ENCODE peak calls at places on chromosomes 2 and 18, in seven cellular contexts. One of them, this sample, is unnamed.

GRCh38 chr2:43075906-43076585 is 150.4 kb downstream of the ZFP36L2 start:
- DNase-seq in astrocyte of the spinal cord: peak
- DNase-seq in BJ: no peak
- DNase-seq in testis: no peak
- DNase-seq in GM10248: no peak
- DNase-seq in CD8-positive, alpha-beta T cell: no peak
- DNase-seq in body of pancreas: no peak
- DNase-seq in this sample: no peak

GRCh38 chr2:39359453-39360038 is 77.5 kb downstream of the MAP4K3 start:
- DNase-seq in astrocyte of the spinal cord: no peak
- DNase-seq in testis: no peak
- DNase-seq in BJ: no peak
- DNase-seq in GM10248: no peak
- DNase-seq in body of pancreas: no peak
- DNase-seq in CD8-positive, alpha-beta T cell: no peak
- DNase-seq in this sample: no peak

GRCh38 chr18:41504316-41504715 is 450.7 kb upstream of the PIK3C3 start:
- DNase-seq in GM10248: no peak
- DNase-seq in testis: no peak
- DNase-seq in body of pancreas: no peak
- DNase-seq in CD8-positive, alpha-beta T cell: no peak
- DNase-seq in BJ: peak
- DNase-seq in astrocyte of the spinal cord: no peak
- DNase-seq in this sample: no peak

GRCh38 chr2:118709786-118710185 is 137.7 kb downstream of the EN1 start:
- DNase-seq in CD8-positive, alpha-beta T cell: no peak
- DNase-seq in GM10248: no peak
- DNase-seq in body of pancreas: peak
- DNase-seq in testis: no peak
- DNase-seq in BJ: no peak
- DNase-seq in astrocyte of the spinal cord: no peak
- DNase-seq in this sample: no peak

GRCh38 chr2:226673314-226673723 is 126.3 kb downstream of the IRS1 start:
- DNase-seq in testis: no peak
- DNase-seq in BJ: no peak
- DNase-seq in GM10248: no peak
- DNase-seq in body of pancreas: peak
- DNase-seq in astrocyte of the spinal cord: peak
- DNase-seq in CD8-positive, alpha-beta T cell: no peak
- DNase-seq in this sample: no peak

GRCh38 chr2:65220432-65221131 is 7.0 kb upstream of the ACTR2 start:
- DNase-seq in body of pancreas: no peak
- DNase-seq in testis: no peak
- DNase-seq in CD8-positive, alpha-beta T cell: no peak
- DNase-seq in GM10248: no peak
- DNase-seq in BJ: no peak
- DNase-seq in astrocyte of the spinal cord: no peak
- DNase-seq in this sample: no peak

GRCh38 chr2:205086689-205087088 is 541.4 kb downstream of the PARD3B start:
- DNase-seq in astrocyte of the spinal cord: no peak
- DNase-seq in testis: no peak
- DNase-seq in CD8-positive, alpha-beta T cell: no peak
- DNase-seq in BJ: peak
- DNase-seq in body of pancreas: no peak
- DNase-seq in GM10248: no peak
- DNase-seq in this sample: no peak

GRCh38 chr2:140257692-140258300 is 1477.6 kb upstream of the NXPH2 start:
- DNase-seq in GM10248: no peak
- DNase-seq in body of pancreas: peak
- DNase-seq in astrocyte of the spinal cord: no peak
- DNase-seq in BJ: no peak
- DNase-seq in CD8-positive, alpha-beta T cell: no peak
- DNase-seq in testis: no peak
- DNase-seq in this sample: no peak

GRCh38 chr2:3535794-3536681 is 16.7 kb upstream of the ADI1 start:
- DNase-seq in astrocyte of the spinal cord: peak
- DNase-seq in GM10248: no peak
- DNase-seq in body of pancreas: peak
- DNase-seq in BJ: peak
- DNase-seq in CD8-positive, alpha-beta T cell: no peak
- DNase-seq in testis: peak
- DNase-seq in this sample: no peak

GRCh38 chr2:216339456-216340279 is 32.6 kb downstream of the MARCHF4 start:
- DNase-seq in GM10248: no peak
- DNase-seq in CD8-positive, alpha-beta T cell: no peak
- DNase-seq in astrocyte of the spinal cord: peak
- DNase-seq in body of pancreas: no peak
- DNase-seq in testis: no peak
- DNase-seq in BJ: peak
- DNase-seq in this sample: no peak

GRCh38 chr2:24521975-24522639 is 31.1 kb downstream of the NCOA1 start:
- DNase-seq in body of pancreas: no peak
- DNase-seq in astrocyte of the spinal cord: no peak
- DNase-seq in GM10248: no peak
- DNase-seq in CD8-positive, alpha-beta T cell: no peak
- DNase-seq in BJ: no peak
- DNase-seq in testis: no peak
- DNase-seq in this sample: no peak

GRCh38 chr2:73291461-73292315 is 1.7 kb downstream of the EGR4 start:
- DNase-seq in body of pancreas: no peak
- DNase-seq in GM10248: no peak
- DNase-seq in astrocyte of the spinal cord: no peak
- DNase-seq in CD8-positive, alpha-beta T cell: no peak
- DNase-seq in BJ: no peak
- DNase-seq in testis: no peak
- DNase-seq in this sample: no peak

GRCh38 chr2:147989809-147990403 is 30.6 kb downstream of the ORC4 start:
- DNase-seq in body of pancreas: peak
- DNase-seq in GM10248: peak
- DNase-seq in testis: peak
- DNase-seq in CD8-positive, alpha-beta T cell: no peak
- DNase-seq in BJ: no peak
- DNase-seq in astrocyte of the spinal cord: peak
- DNase-seq in this sample: no peak

GRCh38 chr2:173884403-173884802 is 80.8 kb downstream of the SP3 start:
- DNase-seq in body of pancreas: peak
- DNase-seq in testis: peak
- DNase-seq in astrocyte of the spinal cord: peak
- DNase-seq in CD8-positive, alpha-beta T cell: no peak
- DNase-seq in GM10248: no peak
- DNase-seq in BJ: no peak
- DNase-seq in this sample: no peak

GRCh38 chr2:56132138-56132537 is 51.7 kb upstream of the CCDC85A start:
- DNase-seq in BJ: no peak
- DNase-seq in body of pancreas: no peak
- DNase-seq in astrocyte of the spinal cord: peak
- DNase-seq in CD8-positive, alpha-beta T cell: no peak
- DNase-seq in testis: no peak
- DNase-seq in GM10248: peak
- DNase-seq in this sample: no peak

GRCh38 chr2:221943078-221943810 is 355.6 kb downstream of the PAX3 start:
- DNase-seq in testis: peak
- DNase-seq in astrocyte of the spinal cord: peak
- DNase-seq in body of pancreas: peak
- DNase-seq in GM10248: no peak
- DNase-seq in CD8-positive, alpha-beta T cell: no peak
- DNase-seq in BJ: peak
- DNase-seq in this sample: no peak

GRCh38 chr2:23651187-23651983 is 266.4 kb downstream of the KLHL29 start:
- DNase-seq in BJ: peak
- DNase-seq in testis: no peak
- DNase-seq in astrocyte of the spinal cord: peak
- DNase-seq in CD8-positive, alpha-beta T cell: no peak
- DNase-seq in GM10248: no peak
- DNase-seq in body of pancreas: no peak
- DNase-seq in this sample: no peak

GRCh38 chr2:148651972-148652371 is 7.4 kb downstream of the EPC2 start:
- DNase-seq in testis: no peak
- DNase-seq in BJ: no peak
- DNase-seq in GM10248: no peak
- DNase-seq in body of pancreas: no peak
- DNase-seq in astrocyte of the spinal cord: no peak
- DNase-seq in CD8-positive, alpha-beta T cell: no peak
- DNase-seq in this sample: no peak

GRCh38 chr2:64601027-64601767 is 52.5 kb downstream of the SERTAD2 start:
- DNase-seq in astrocyte of the spinal cord: no peak
- DNase-seq in BJ: no peak
- DNase-seq in body of pancreas: no peak
- DNase-seq in testis: no peak
- DNase-seq in CD8-positive, alpha-beta T cell: no peak
- DNase-seq in GM10248: no peak
- DNase-seq in this sample: no peak

GRCh38 chr18:11995445-11996189 is 14.3 kb downstream of the IMPA2 start:
- DNase-seq in GM10248: peak
- DNase-seq in astrocyte of the spinal cord: peak
- DNase-seq in testis: peak
- DNase-seq in body of pancreas: peak
- DNase-seq in CD8-positive, alpha-beta T cell: peak
- DNase-seq in BJ: no peak
- DNase-seq in this sample: peak

DNA sequence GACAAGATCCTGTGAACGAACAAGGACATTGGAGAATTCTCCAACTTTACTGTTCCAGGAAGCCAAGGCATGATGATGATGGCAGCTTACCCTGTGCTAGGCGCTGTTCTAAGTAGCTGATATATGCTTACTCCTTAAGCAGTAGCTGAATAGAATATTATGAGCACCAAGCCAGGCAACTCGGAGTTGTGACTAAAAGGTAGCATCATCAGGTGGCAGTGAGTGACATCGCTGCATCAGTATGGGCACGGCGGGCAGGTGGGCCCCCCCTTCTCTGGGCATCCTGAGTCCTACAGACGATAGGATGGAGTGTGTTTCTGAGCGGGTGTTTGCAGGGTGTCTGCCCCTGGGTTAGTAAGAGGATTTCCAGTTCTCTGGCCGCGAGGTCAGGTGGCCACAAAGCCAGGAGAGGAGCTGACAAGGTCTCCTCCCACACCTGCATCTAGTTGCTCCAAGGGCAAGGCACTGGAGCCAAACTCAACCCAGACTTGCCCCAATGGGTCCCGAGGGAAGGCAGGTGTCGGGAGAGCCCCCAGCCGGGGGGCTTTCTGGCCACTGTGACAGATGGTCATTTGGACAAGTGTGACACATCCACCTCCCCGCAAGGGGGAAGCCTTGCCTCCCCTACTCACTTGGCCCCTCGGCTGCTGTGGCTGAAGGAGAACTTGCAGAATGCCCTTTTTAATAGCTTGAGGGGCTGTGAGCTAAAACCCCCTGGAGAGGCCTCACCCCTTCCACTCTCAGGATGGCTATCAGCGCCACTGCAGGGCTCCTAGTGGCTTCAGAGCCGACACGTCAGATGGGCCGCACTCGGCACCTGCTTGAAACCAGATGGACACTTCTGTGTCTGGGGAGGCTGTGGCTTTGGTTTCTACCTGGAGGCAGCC is 55.5 kb downstream of the CRACDL start:
- DNase-seq in astrocyte of the spinal cord: no peak
- DNase-seq in BJ: no peak
- DNase-seq in body of pancreas: no peak
- DNase-seq in testis: no peak
- DNase-seq in GM10248: peak
- DNase-seq in CD8-positive, alpha-beta T cell: no peak
- DNase-seq in this sample: no peak
- TF ChIP-seq CTCF in astrocyte of the spinal cord: no peak
- TF ChIP-seq CTCF in BJ: no peak
- TF ChIP-seq CTCF in body of pancreas: no peak
- TF ChIP-seq CTCF in testis: no peak
- TF ChIP-seq CTCF in GM10248: no peak
- TF ChIP-seq CTCF in CD8-positive, alpha-beta T cell: no peak
- TF ChIP-seq CTCF in this sample: no peak

DNA sequence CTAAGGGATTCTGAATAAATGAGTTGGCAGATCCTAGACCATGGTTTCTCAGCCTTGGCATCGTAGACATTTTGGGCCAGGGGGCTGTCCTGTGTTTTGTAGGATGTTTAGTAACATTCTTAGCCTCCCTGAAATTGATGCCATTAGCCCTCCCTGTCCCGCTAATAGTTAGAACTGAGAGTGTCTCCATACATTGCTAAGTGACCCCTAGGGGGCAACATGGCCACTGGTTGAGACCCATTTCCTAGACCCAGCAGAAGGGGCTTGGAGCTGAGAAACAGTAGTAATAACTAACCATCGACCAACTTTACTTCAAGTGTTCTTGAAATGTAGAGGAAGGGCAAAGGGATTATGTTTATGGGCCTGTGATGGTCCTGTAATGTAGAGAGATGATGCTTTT is 40.8 kb downstream of the KCMF1 start:
- DNase-seq in CD8-positive, alpha-beta T cell: no peak
- DNase-seq in GM10248: no peak
- DNase-seq in astrocyte of the spinal cord: no peak
- DNase-seq in testis: no peak
- DNase-seq in BJ: no peak
- DNase-seq in body of pancreas: no peak
- DNase-seq in this sample: no peak
- TF ChIP-seq CTCF in CD8-positive, alpha-beta T cell: no peak
- TF ChIP-seq CTCF in GM10248: no peak
- TF ChIP-seq CTCF in astrocyte of the spinal cord: no peak
- TF ChIP-seq CTCF in testis: no peak
- TF ChIP-seq CTCF in BJ: no peak
- TF ChIP-seq CTCF in body of pancreas: peak
- TF ChIP-seq CTCF in this sample: no peak

GRCh38 chr2:37156857-37157714 is at the start of gene EIF2AK2:
- DNase-seq in BJ: no peak
- DNase-seq in GM10248: peak
- DNase-seq in CD8-positive, alpha-beta T cell: peak
- DNase-seq in astrocyte of the spinal cord: peak
- DNase-seq in testis: peak
- DNase-seq in body of pancreas: peak
- DNase-seq in this sample: peak

GRCh38 chr2:37153224-37153623 is 3.6 kb downstream of the EIF2AK2 start:
- DNase-seq in testis: no peak
- DNase-seq in astrocyte of the spinal cord: no peak
- DNase-seq in CD8-positive, alpha-beta T cell: no peak
- DNase-seq in GM10248: no peak
- DNase-seq in BJ: no peak
- DNase-seq in body of pancreas: no peak
- DNase-seq in this sample: no peak

GRCh38 chr2:37154790-37155189 is 2.0 kb downstream of the EIF2AK2 start:
- DNase-seq in body of pancreas: no peak
- DNase-seq in BJ: no peak
- DNase-seq in CD8-positive, alpha-beta T cell: no peak
- DNase-seq in GM10248: peak
- DNase-seq in testis: no peak
- DNase-seq in astrocyte of the spinal cord: no peak
- DNase-seq in this sample: no peak

GRCh38 chr2:37156071-37156856 is 516 bp downstream of the EIF2AK2 start:
- DNase-seq in astrocyte of the spinal cord: peak
- DNase-seq in GM10248: no peak
- DNase-seq in testis: peak
- DNase-seq in BJ: no peak
- DNase-seq in CD8-positive, alpha-beta T cell: no peak
- DNase-seq in body of pancreas: peak
- DNase-seq in this sample: peak
- TF ChIP-seq CTCF in astrocyte of the spinal cord: no peak
- TF ChIP-seq CTCF in GM10248: no peak
- TF ChIP-seq CTCF in testis: no peak
- TF ChIP-seq CTCF in BJ: no peak
- TF ChIP-seq CTCF in CD8-positive, alpha-beta T cell: no peak
- TF ChIP-seq CTCF in body of pancreas: no peak
- TF ChIP-seq CTCF in this sample: no peak

GRCh38 chr2:108169982-108170625 is 69.7 kb upstream of the SULT1C3 start:
- DNase-seq in testis: no peak
- DNase-seq in BJ: no peak
- DNase-seq in astrocyte of the spinal cord: peak
- DNase-seq in GM10248: peak
- DNase-seq in CD8-positive, alpha-beta T cell: no peak
- DNase-seq in body of pancreas: no peak
- DNase-seq in this sample: no peak
- TF ChIP-seq CTCF in testis: peak
- TF ChIP-seq CTCF in BJ: peak
- TF ChIP-seq CTCF in astrocyte of the spinal cord: peak
- TF ChIP-seq CTCF in GM10248: peak
- TF ChIP-seq CTCF in CD8-positive, alpha-beta T cell: peak
- TF ChIP-seq CTCF in body of pancreas: peak
- TF ChIP-seq CTCF in this sample: no peak